ENCODE peak calls at places on chromosomes 7 and 10, in seven cellular contexts. E, Y, Z, A, Q, H and K are unnamed samples.

GRCh38 chr10:74079914-74080590 is 70.6 kb downstream of the AP3M1 start:
- DNase-seq in H (no peak), A (no peak), Z (peak), Y (no peak), Q (no peak), E (peak), K (no peak)

GRCh38 chr7:91777522-91777921 is 103.0 kb downstream of the MTERF1 start:
- DNase-seq in A (no peak), Z (no peak), E (no peak), H (no peak), Q (no peak), Y (no peak), K (no peak)

GRCh38 chr7:41219276-41219675 is 483.6 kb downstream of the INHBA start:
- DNase-seq in E (peak), Y (no peak), A (peak), Z (no peak), H (no peak), Q (no peak), K (no peak)

GRCh38 chr7:17101207-17101696 is 197.2 kb upstream of the AHR start:
- DNase-seq in Q (no peak), A (no peak), E (no peak), Z (no peak), H (no peak), Y (no peak), K (no peak)

GRCh38 chr10:75250934-75251333 is 15.2 kb upstream of the COMTD1 start:
- DNase-seq in Z (peak), H (no peak), E (no peak), Q (no peak), A (no peak), Y (no peak), K (no peak)

GRCh38 chr7:40680657-40681056 is 545.9 kb downstream of the SUGCT start:
- DNase-seq in Z (peak), H (no peak), Y (peak), Q (no peak), A (no peak), E (no peak), K (no peak)

GRCh38 chr7:76368190-76368589 is 9.4 kb upstream of the YWHAG start:
- DNase-seq in Y (no peak), A (no peak), H (no peak), E (no peak), Q (no peak), Z (no peak), K (no peak)

GRCh38 chr10:129865960-129866359 is 98.1 kb downstream of the EBF3 start:
- DNase-seq in Q (no peak), H (no peak), E (no peak), A (no peak), Y (no peak), Z (no peak), K (no peak)

GRCh38 chr10:71065659-71066058 is 146.7 kb upstream of the UNC5B start:
- DNase-seq in E (no peak), Y (no peak), A (no peak), Q (no peak), Z (no peak), H (no peak), K (no peak)

GRCh38 chr7:112989531-112989930 is 97.1 kb downstream of the GPR85 start:
- DNase-seq in Y (no peak), Q (no peak), A (no peak), Z (no peak), E (peak), H (no peak), K (no peak)

GRCh38 chr7:107996072-107996824 is 6.7 kb downstream of the LAMB1 start:
- DNase-seq in A (peak), Y (no peak), Z (no peak), H (no peak), Q (no peak), E (peak), K (no peak)

GRCh38 chr7:130273081-130273699 is 6.5 kb downstream of the CPA2 start:
- DNase-seq in Q (peak), E (peak), H (peak), Y (no peak), Z (peak), A (no peak), K (no peak)

GRCh38 chr10:35613597-35614226 is 8.6 kb downstream of the GJD4 start:
- DNase-seq in A (peak), Y (no peak), E (peak), Z (no peak), H (no peak), Q (no peak), K (no peak)

GRCh38 chr10:114445332-114445731 is 41.0 kb upstream of the AFAP1L2 start:
- DNase-seq in Q (no peak), Z (no peak), H (no peak), A (no peak), E (no peak), Y (no peak), K (no peak)

GRCh38 chr10:99852481-99853213 is 70.2 kb downstream of the ABCC2 start:
- DNase-seq in H (no peak), A (no peak), Y (no peak), Q (no peak), Z (no peak), E (no peak), K (no peak)

GRCh38 chr10:51162002-51162401 is 87.7 kb downstream of the PRKG1 start:
- DNase-seq in Z (no peak), Y (no peak), Q (peak), A (no peak), E (peak), H (no peak), K (no peak)

GRCh38 chr7:129530881-129531391 is 28.6 kb downstream of the SMKR1 start:
- DNase-seq in E (peak), Z (peak), Y (no peak), A (peak), H (no peak), Q (no peak), K (no peak)

GRCh38 chr10:115093286-115093775 is at the start of gene ATRNL1:
- DNase-seq in A (no peak), E (peak), H (peak), Z (no peak), Q (peak), Y (no peak), K (no peak)

GRCh38 chr10:133247681-133248333 is 10.2 kb downstream of the VENTX start:
- DNase-seq in A (no peak), Z (no peak), H (no peak), Q (no peak), Y (no peak), E (no peak), K (no peak)

GRCh38 chr7:95441042-95441823 is 6.4 kb upstream of the PON2 start:
- DNase-seq in Y (no peak), Q (no peak), Z (no peak), A (no peak), H (no peak), E (peak), K (no peak)

GRCh38 chr10:28365840-28366239 is 63.0 kb upstream of the MPP7 start:
- DNase-seq in E (no peak), H (no peak), Y (no peak), Q (no peak), Z (no peak), A (no peak), K (no peak)

GRCh38 chr10:70791390-70792039 is 6.3 kb upstream of the TBATA start:
- DNase-seq in Z (no peak), Q (no peak), Y (no peak), H (no peak), E (no peak), A (no peak), K (no peak)

GRCh38 chr10:98433881-98434732 is 12.6 kb downstream of the HPS1 start:
- DNase-seq in Y (no peak), H (no peak), E (peak), Z (no peak), Q (no peak), A (peak), K (no peak)

GRCh38 chr10:33224251-33224965 is 110.1 kb downstream of the NRP1 start:
- DNase-seq in Q (no peak), A (peak), Y (no peak), H (no peak), Z (no peak), E (peak), K (no peak)

GRCh38 chr10:92208736-92209135 is 82.1 kb downstream of the CPEB3 start:
- DNase-seq in Z (no peak), A (peak), E (peak), H (no peak), Q (no peak), Y (no peak), K (no peak)

GRCh38 chr10:25633542-25633941 is 300.5 kb upstream of the MYO3A start:
- DNase-seq in A (no peak), Y (no peak), E (no peak), Z (no peak), Q (no peak), H (no peak), K (no peak)

GRCh38 chr10:84256510-84257342 is 11.9 kb downstream of the RGR start:
- DNase-seq in Q (peak), A (peak), Y (no peak), E (peak), H (no peak), Z (no peak), K (no peak)

GRCh38 chr7:101507327-101507726 is 121.8 kb downstream of the MYL10 start:
- DNase-seq in H (no peak), Y (peak), Z (no peak), E (no peak), A (no peak), Q (no peak), K (no peak)

GRCh38 chr7:132996581-132997242 is 85.2 kb downstream of the CHCHD3 start:
- DNase-seq in H (no peak), Q (peak), Z (no peak), E (peak), Y (no peak), A (no peak), K (no peak)

GRCh38 chr7:102152672-102153585 is 133.7 kb upstream of the SH2B2 start:
- DNase-seq in A (peak), Q (no peak), E (peak), Y (no peak), H (no peak), Z (peak), K (no peak)

GRCh38 chr7:40156988-40157387 is 22.2 kb downstream of the SUGCT start:
- DNase-seq in E (no peak), H (no peak), Z (no peak), A (no peak), Q (no peak), Y (no peak), K (no peak)

GRCh38 chr7:135236727-135237126 is 3.1 kb downstream of the STRA8 start:
- DNase-seq in H (no peak), Y (peak), Z (no peak), E (peak), A (no peak), Q (no peak), K (no peak)

GRCh38 chr7:135235841-135236240 is 2.2 kb downstream of the STRA8 start:
- DNase-seq in H (no peak), Q (no peak), A (no peak), E (no peak), Y (no peak), Z (no peak), K (no peak)

GRCh38 chr7:135240446-135240845 is 6.8 kb downstream of the STRA8 start:
- DNase-seq in A (no peak), Q (no peak), E (no peak), Z (no peak), H (no peak), Y (no peak), K (no peak)

GRCh38 chr7:135239263-135239662 is 5.6 kb downstream of the STRA8 start:
- DNase-seq in Q (no peak), H (no peak), Z (no peak), A (no peak), Y (no peak), E (no peak), K (no peak)

DNA sequence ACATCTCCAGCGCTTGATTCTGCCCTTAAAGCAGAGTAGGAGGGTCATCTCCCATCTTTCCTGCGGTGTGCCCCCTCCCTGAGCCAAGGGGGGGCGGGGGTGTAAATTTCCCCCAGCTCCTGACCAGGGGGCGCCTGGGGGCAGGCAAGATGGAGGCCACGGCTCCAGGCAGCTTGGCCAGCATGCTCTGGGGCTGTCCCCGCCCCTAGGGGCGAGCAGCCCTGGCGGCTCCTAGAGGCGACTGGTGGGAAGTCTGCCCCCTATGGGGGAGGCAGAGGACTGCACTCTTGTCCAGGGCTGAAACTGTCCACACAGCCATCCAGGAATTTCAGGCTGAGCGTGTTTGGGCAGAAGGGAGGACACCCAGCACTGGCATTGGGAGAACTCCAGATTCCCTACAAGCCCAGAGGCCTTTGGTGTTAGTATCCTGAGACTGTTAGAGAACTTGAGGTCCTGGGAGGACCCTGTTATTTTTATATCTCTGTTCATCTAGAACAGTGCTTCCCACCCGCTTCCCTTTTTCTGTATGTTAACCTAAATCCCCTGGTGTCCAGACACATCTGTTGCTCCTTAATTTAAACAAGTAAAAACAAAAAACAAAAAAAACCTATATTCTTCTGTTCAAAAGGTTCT is 4.6 kb downstream of the STRA8 start:
- DNase-seq in H (no peak), Z (no peak), E (no peak), Q (no peak), A (no peak), Y (peak), K (no peak)
- TF ChIP-seq CTCF in H (peak), Z (no peak), E (peak), Q (peak), A (peak), Y (peak), K (no peak)

DNA sequence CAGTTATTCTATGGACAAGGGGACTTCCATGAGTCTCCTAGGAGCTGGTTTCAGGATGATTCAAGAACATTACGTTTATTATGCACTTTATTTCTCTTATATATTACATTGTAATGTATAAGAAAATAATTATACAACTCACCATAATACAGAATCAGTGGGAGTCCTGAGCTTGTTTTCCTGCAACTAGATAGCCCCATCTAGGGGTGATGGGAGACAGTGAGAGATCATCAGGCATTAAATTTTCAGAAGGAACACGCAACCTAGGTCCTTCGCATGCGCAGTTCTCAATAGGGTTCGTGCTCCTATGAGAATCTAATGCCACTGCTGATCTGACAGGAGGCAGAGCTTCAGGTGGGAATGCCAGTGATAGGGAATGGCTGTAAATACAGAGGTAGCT is 137.9 kb downstream of the ANKRD30A start:
- DNase-seq in H (no peak), E (no peak), A (no peak), Q (no peak), Y (no peak), Z (no peak), K (no peak)
- TF ChIP-seq CTCF in H (no peak), E (no peak), A (no peak), Q (no peak), Y (peak), Z (no peak), K (no peak)

GRCh38 chr7:70419816-70420215 is 712.1 kb upstream of the GALNT17 start:
- DNase-seq in A (no peak), Y (no peak), H (no peak), E (no peak), Q (no peak), Z (no peak), K (no peak)

GRCh38 chr7:70415179-70415972 is 716.6 kb upstream of the GALNT17 start:
- DNase-seq in Y (peak), Z (no peak), E (no peak), A (no peak), H (no peak), Q (no peak), K (no peak)

GRCh38 chr7:70414368-70414767 is 717.6 kb upstream of the GALNT17 start:
- DNase-seq in Y (no peak), Z (no peak), A (no peak), H (no peak), E (no peak), Q (no peak), K (no peak)

GRCh38 chr7:70416611-70417010 is 715.3 kb upstream of the GALNT17 start:
- DNase-seq in Q (no peak), H (no peak), A (no peak), E (no peak), Y (peak), Z (no peak), K (no peak)

DNA sequence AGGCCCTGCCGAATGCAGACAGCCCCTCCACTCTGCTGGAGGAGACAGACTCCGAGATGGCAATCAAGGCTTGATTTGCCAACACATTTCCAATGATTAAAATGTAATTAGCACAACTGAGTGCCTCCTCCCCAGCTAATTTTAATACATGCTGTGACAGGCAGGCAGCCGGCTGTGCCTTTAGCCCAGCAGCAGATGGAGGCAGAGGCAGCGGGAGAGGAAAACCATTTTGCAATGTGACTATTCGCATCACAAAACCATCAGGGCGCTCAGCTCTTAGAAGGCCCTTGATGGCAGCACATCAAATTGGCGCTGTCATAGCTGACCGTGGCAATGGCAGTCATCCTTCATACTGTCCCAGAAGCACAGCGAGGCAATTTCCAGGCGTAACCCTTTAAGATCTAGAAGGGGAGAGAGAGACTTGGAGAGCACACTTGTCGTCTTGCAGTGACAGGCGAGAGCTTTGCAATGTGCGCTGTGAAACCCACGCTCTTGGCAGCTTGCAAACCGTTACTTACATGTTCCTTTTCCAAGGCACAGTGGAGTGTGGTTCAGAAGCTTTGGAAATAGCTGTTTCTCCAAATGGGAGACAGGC is 714.8 kb upstream of the GALNT17 start:
- DNase-seq in Q (no peak), H (no peak), Z (no peak), A (no peak), Y (peak), E (no peak), K (no peak)
- TF ChIP-seq CTCF in Q (no peak), H (no peak), Z (no peak), A (no peak), Y (peak), E (peak), K (no peak)

GRCh38 chr10:65358565-65358964 is 1567.3 kb upstream of the LRRTM3 start:
- DNase-seq in H (no peak), Y (no peak), A (peak), Z (peak), Q (peak), E (peak), K (no peak)
- TF ChIP-seq CTCF in H (no peak), Y (peak), A (peak), Z (no peak), Q (peak), E (no peak), K (no peak)

GRCh38 chr7:35551682-35552081 is 143.3 kb downstream of the HERPUD2 start:
- DNase-seq in Z (no peak), A (no peak), Q (no peak), Y (no peak), E (no peak), H (no peak), K (no peak)
- TF ChIP-seq CTCF in Z (no peak), A (peak), Q (no peak), Y (peak), E (no peak), H (no peak), K (no peak)

DNA sequence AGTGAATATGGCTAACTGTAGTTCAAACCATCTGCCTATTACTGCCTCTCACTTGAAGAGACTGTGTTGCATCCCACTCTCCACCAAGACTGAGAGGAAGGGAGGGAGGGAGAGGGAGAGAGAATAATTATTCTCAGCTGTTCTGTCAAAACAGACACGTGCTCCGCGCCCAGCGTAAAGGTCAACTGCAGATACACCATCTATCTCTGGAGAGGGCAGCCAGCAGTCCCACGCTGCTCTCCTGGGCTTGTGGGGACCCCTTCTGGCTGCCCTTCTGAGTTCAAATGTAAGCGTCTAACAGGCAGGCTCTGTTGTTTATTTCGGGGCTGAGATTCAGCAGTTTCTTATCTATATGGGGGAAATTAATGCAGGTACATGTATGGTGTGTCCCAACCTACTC is 625.5 kb upstream of the GALNT17 start:
- DNase-seq in Z (no peak), H (no peak), E (no peak), A (no peak), Q (peak), Y (peak), K (no peak)
- TF ChIP-seq CTCF in Z (no peak), H (no peak), E (peak), A (peak), Q (peak), Y (peak), K (no peak)

DNA sequence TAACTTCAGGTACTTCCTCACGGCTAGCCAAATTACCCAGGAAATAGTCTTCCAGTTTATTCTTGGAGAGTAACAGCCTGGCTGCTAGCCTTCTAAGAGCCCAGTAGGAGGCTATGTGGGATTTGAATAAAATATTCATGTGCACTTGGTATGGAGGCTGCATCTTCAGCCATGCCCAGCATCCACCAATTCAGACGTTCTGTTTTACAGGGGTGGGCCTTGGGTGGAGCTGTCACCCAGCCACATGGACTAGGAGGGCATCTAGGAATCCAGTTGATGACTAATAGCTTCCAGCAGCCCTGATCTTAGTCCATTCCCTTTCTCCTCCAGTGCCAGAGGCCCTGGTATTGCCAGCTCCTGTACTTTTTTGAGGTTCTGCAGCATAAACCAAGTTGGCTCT is 66.3 kb upstream of the ZRANB1 start:
- DNase-seq in Q (no peak), E (peak), H (no peak), A (peak), Y (no peak), Z (no peak), K (no peak)
- TF ChIP-seq CTCF in Q (no peak), E (peak), H (no peak), A (peak), Y (no peak), Z (no peak), K (no peak)